ENCODE peak calls at places on chromosomes 16 and 17, in four cellular contexts. L, G, Z and H are unnamed samples.

GRCh38 chr17:71762526-71762925 is 358.3 kb upstream of the SOX9 start:
- DNase-seq in L (no peak), G (no peak), Z (no peak), H (no peak)

GRCh38 chr16:19746561-19746960 is 28.5 kb downstream of the IQCK start:
- DNase-seq in L (no peak), G (no peak), Z (no peak), H (no peak)

GRCh38 chr17:63378411-63379076 is 67.6 kb downstream of the CYB561 start:
- DNase-seq in L (no peak), G (no peak), Z (no peak), H (no peak)

GRCh38 chr17:75153854-75154194 is 488 bp downstream of the JPT1 start:
- DNase-seq in L (no peak), G (no peak), Z (no peak), H (no peak)

GRCh38 chr17:3851461-3852100 is 5.5 kb upstream of the NCBP3 start:
- DNase-seq in L (no peak), G (no peak), Z (no peak), H (no peak)

GRCh38 chr17:39167492-39167891 is 1.5 kb upstream of the ARL5C start:
- DNase-seq in L (no peak), G (no peak), Z (peak; percentile 50), H (no peak)

GRCh38 chr17:6761817-6762216 is 6.0 kb downstream of the XAF1 start:
- DNase-seq in L (no peak), G (no peak), Z (no peak), H (no peak)

GRCh38 chr17:76727745-76728456 is 1.3 kb downstream of the METTL23 start:
- DNase-seq in L (no peak), G (no peak), Z (no peak), H (no peak)

GRCh38 chr17:2172447-2172938 is 117.6 kb downstream of the HIC1 start:
- DNase-seq in L (peak; percentile 48), G (no peak), Z (peak; percentile 49), H (peak; percentile 33)